ENCODE peak calls at places on chromosomes 1 and 21, in nine cellular contexts. J is activated T-cell treated with anti-CD3 and anti-CD28 coated beads, Interleukin-2, amount 50 U/mL, for 1 hour; F is NAMALWA; U is activated T-helper 1 cell treated with Interleukin-2 at 50 U/mL for 16 hours; C is AG08396; W is GM12865; N is NCI-H1417; H is tibial nerve; I is stimulated activated CD8-positive, alpha-beta memory T cell treated with anti-CD3 and anti-CD28 coated beads, Interleukin-4, amount 100 ng/mL, for 4 hours. B is an unnamed sample.

GRCh38 chr1:67850611-67851075 is 17.4 kb upstream of the GNG12 start:
- DNase-seq in J (no peak), F (no peak), U (no peak), C (peak), W (no peak), N (peak), H (peak), I (no peak), B (peak)

GRCh38 chr1:43512681-43513080 is 18.0 kb upstream of the PTPRF start:
- DNase-seq in J (no peak), F (no peak), U (no peak), C (no peak), W (no peak), N (no peak), H (no peak), I (no peak), B (no peak)

GRCh38 chr21:44858791-44859190 is 14.7 kb downstream of the PTTG1IP start:
- DNase-seq in J (no peak), F (no peak), U (no peak), C (no peak), W (no peak), N (no peak), H (no peak), I (no peak), B (no peak)

GRCh38 chr1:14539309-14539708 is 59.2 kb upstream of the KAZN start:
- DNase-seq in J (no peak), F (no peak), U (no peak), C (no peak), W (no peak), N (no peak), H (no peak), I (no peak), B (no peak)

GRCh38 chr1:62682531-62682930 is 5.7 kb downstream of the DOCK7 start:
- DNase-seq in J (no peak), F (no peak), U (no peak), C (peak), W (no peak), N (no peak), H (no peak), I (no peak), B (no peak)

GRCh38 chr21:36914244-36915013 is 52.0 kb downstream of the HLCS start:
- DNase-seq in J (no peak), F (no peak), U (no peak), C (no peak), W (no peak), N (no peak), H (no peak), I (no peak), B (no peak)

GRCh38 chr1:179798864-179799516 is 55.9 kb downstream of the FAM163A start:
- DNase-seq in J (no peak), F (no peak), U (no peak), C (no peak), W (no peak), N (no peak), H (no peak), I (no peak), B (no peak)

GRCh38 chr1:206551985-206552325 is 44.6 kb downstream of the RASSF5 start:
- DNase-seq in J (peak), F (no peak), U (peak), C (no peak), W (no peak), N (no peak), H (no peak), I (no peak), B (no peak)

GRCh38 chr1:925532-926421 is 2.1 kb downstream of the SAMD11 start:
- DNase-seq in J (no peak), F (no peak), U (no peak), C (peak), W (no peak), N (peak), H (no peak), I (no peak), B (peak)

GRCh38 chr1:63772876-63773275 is 941 bp upstream of the ROR1 start:
- DNase-seq in J (no peak), F (peak), U (no peak), C (no peak), W (no peak), N (no peak), H (no peak), I (no peak), B (no peak)

GRCh38 chr1:191662746-191663145 is 495.5 kb upstream of the RGS18 start:
- DNase-seq in J (no peak), F (no peak), U (no peak), C (no peak), W (no peak), N (no peak), H (no peak), I (no peak), B (no peak)

GRCh38 chr1:206517784-206518183 is 10.5 kb downstream of the RASSF5 start:
- DNase-seq in J (no peak), F (no peak), U (no peak), C (no peak), W (no peak), N (no peak), H (no peak), I (no peak), B (no peak)

GRCh38 chr1:215992620-215993019 is 425.5 kb downstream of the KCTD3 start:
- DNase-seq in J (no peak), F (peak), U (no peak), C (no peak), W (peak), N (peak), H (no peak), I (no peak), B (peak)

GRCh38 chr1:208829601-208830000 is 585.4 kb upstream of the PLXNA2 start:
- DNase-seq in J (no peak), F (no peak), U (no peak), C (peak), W (no peak), N (no peak), H (no peak), I (no peak), B (no peak)

GRCh38 chr1:234609528-234610042 is 393 bp downstream of the IRF2BP2 start:
- DNase-seq in J (no peak), F (no peak), U (no peak), C (no peak), W (peak), N (peak), H (no peak), I (no peak), B (no peak)

GRCh38 chr1:116919802-116920201 is 10.1 kb downstream of the PTGFRN start:
- DNase-seq in J (no peak), F (no peak), U (no peak), C (no peak), W (no peak), N (no peak), H (no peak), I (no peak), B (no peak)

GRCh38 chr21:43971992-43972255 is 40.2 kb upstream of the TRAPPC10 start:
- DNase-seq in J (no peak), F (no peak), U (no peak), C (no peak), W (no peak), N (no peak), H (no peak), I (no peak), B (no peak)

GRCh38 chr1:15244813-15245212 is 2.2 kb upstream of the FHAD1 start:
- DNase-seq in J (no peak), F (peak), U (no peak), C (no peak), W (no peak), N (no peak), H (no peak), I (no peak), B (no peak)

GRCh38 chr1:24967555-24967954 is 37.5 kb upstream of the RUNX3 start:
- DNase-seq in J (no peak), F (no peak), U (no peak), C (no peak), W (no peak), N (no peak), H (no peak), I (no peak), B (no peak)

GRCh38 chr21:25572895-25573310 is 34.4 kb downstream of the MRPL39 start:
- DNase-seq in J (no peak), F (peak), U (no peak), C (no peak), W (peak), N (no peak), H (no peak), I (no peak), B (no peak)

GRCh38 chr21:42760361-42760970 is 107.0 kb downstream of the PDE9A start:
- DNase-seq in J (no peak), F (no peak), U (no peak), C (no peak), W (no peak), N (no peak), H (no peak), I (no peak), B (no peak)

GRCh38 chr21:43369124-43369523 is 57.8 kb downstream of the SIK1 start:
- DNase-seq in J (no peak), F (no peak), U (no peak), C (peak), W (peak), N (no peak), H (peak), I (no peak), B (no peak)